ENCODE peak calls at places on chromosomes 11 and 22, in ten cellular contexts. One of them, this sample, is unnamed.

GRCh38 chr22:19663286-19663815 is 51.0 kb upstream of the SEPTIN5 start:
- DNase-seq in skeletal muscle cell: peak
- DNase-seq in MM.1S: peak
- DNase-seq in stimulated activated CD4-positive, alpha-beta T cell treated with anti-CD3 and anti-CD28 coated beads, Interleukin-15, amount 100 ng/mL, for 48 hours: no peak
- DNase-seq in mucosa of descending colon: peak
- DNase-seq in HuH-7.5: no peak
- DNase-seq in activated CD4-positive, CD25-positive, alpha-beta regulatory T cell treated with anti-CD3 and anti-CD28 coated beads, Interleukin-2, amount 50 U/mL, for 16 hours: no peak
- DNase-seq in AG08395: peak
- DNase-seq in HS-5: peak
- DNase-seq in posterior cingulate gyrus: no peak
- DNase-seq in this sample: no peak

GRCh38 chr11:122634507-122634906 is 21.0 kb upstream of the UBASH3B start:
- DNase-seq in skeletal muscle cell: peak
- DNase-seq in MM.1S: no peak
- DNase-seq in stimulated activated CD4-positive, alpha-beta T cell treated with anti-CD3 and anti-CD28 coated beads, Interleukin-15, amount 100 ng/mL, for 48 hours: no peak
- DNase-seq in mucosa of descending colon: no peak
- DNase-seq in HuH-7.5: no peak
- DNase-seq in activated CD4-positive, CD25-positive, alpha-beta regulatory T cell treated with anti-CD3 and anti-CD28 coated beads, Interleukin-2, amount 50 U/mL, for 16 hours: no peak
- DNase-seq in AG08395: peak
- DNase-seq in HS-5: no peak
- DNase-seq in posterior cingulate gyrus: no peak
- DNase-seq in this sample: peak

GRCh38 chr22:45647532-45648225 is 24.0 kb upstream of the ATXN10 start:
- DNase-seq in skeletal muscle cell: no peak
- DNase-seq in MM.1S: no peak
- DNase-seq in stimulated activated CD4-positive, alpha-beta T cell treated with anti-CD3 and anti-CD28 coated beads, Interleukin-15, amount 100 ng/mL, for 48 hours: no peak
- DNase-seq in mucosa of descending colon: no peak
- DNase-seq in HuH-7.5: no peak
- DNase-seq in activated CD4-positive, CD25-positive, alpha-beta regulatory T cell treated with anti-CD3 and anti-CD28 coated beads, Interleukin-2, amount 50 U/mL, for 16 hours: no peak
- DNase-seq in AG08395: no peak
- DNase-seq in HS-5: no peak
- DNase-seq in posterior cingulate gyrus: no peak
- DNase-seq in this sample: no peak

GRCh38 chr11:130391692-130392091 is 36.7 kb downstream of the ADAMTS8 start:
- DNase-seq in skeletal muscle cell: no peak
- DNase-seq in MM.1S: no peak
- DNase-seq in stimulated activated CD4-positive, alpha-beta T cell treated with anti-CD3 and anti-CD28 coated beads, Interleukin-15, amount 100 ng/mL, for 48 hours: no peak
- DNase-seq in mucosa of descending colon: no peak
- DNase-seq in HuH-7.5: no peak
- DNase-seq in activated CD4-positive, CD25-positive, alpha-beta regulatory T cell treated with anti-CD3 and anti-CD28 coated beads, Interleukin-2, amount 50 U/mL, for 16 hours: no peak
- DNase-seq in AG08395: no peak
- DNase-seq in HS-5: no peak
- DNase-seq in posterior cingulate gyrus: no peak
- DNase-seq in this sample: no peak

GRCh38 chr22:20465759-20466077 is 28.1 kb upstream of the SCARF2 start:
- DNase-seq in skeletal muscle cell: no peak
- DNase-seq in MM.1S: peak
- DNase-seq in stimulated activated CD4-positive, alpha-beta T cell treated with anti-CD3 and anti-CD28 coated beads, Interleukin-15, amount 100 ng/mL, for 48 hours: no peak
- DNase-seq in mucosa of descending colon: no peak
- DNase-seq in HuH-7.5: no peak
- DNase-seq in activated CD4-positive, CD25-positive, alpha-beta regulatory T cell treated with anti-CD3 and anti-CD28 coated beads, Interleukin-2, amount 50 U/mL, for 16 hours: no peak
- DNase-seq in AG08395: no peak
- DNase-seq in HS-5: no peak
- DNase-seq in posterior cingulate gyrus: no peak
- DNase-seq in this sample: no peak

GRCh38 chr11:64364435-64364834 is 5.5 kb downstream of the RPS6KA4 start:
- DNase-seq in skeletal muscle cell: no peak
- DNase-seq in MM.1S: no peak
- DNase-seq in stimulated activated CD4-positive, alpha-beta T cell treated with anti-CD3 and anti-CD28 coated beads, Interleukin-15, amount 100 ng/mL, for 48 hours: no peak
- DNase-seq in mucosa of descending colon: no peak
- DNase-seq in HuH-7.5: no peak
- DNase-seq in activated CD4-positive, CD25-positive, alpha-beta regulatory T cell treated with anti-CD3 and anti-CD28 coated beads, Interleukin-2, amount 50 U/mL, for 16 hours: no peak
- DNase-seq in AG08395: no peak
- DNase-seq in HS-5: no peak
- DNase-seq in posterior cingulate gyrus: no peak
- DNase-seq in this sample: no peak

GRCh38 chr11:40293655-40294342 is 1165.7 kb downstream of the LRRC4C start:
- DNase-seq in skeletal muscle cell: peak
- DNase-seq in MM.1S: peak
- DNase-seq in stimulated activated CD4-positive, alpha-beta T cell treated with anti-CD3 and anti-CD28 coated beads, Interleukin-15, amount 100 ng/mL, for 48 hours: no peak
- DNase-seq in mucosa of descending colon: peak
- DNase-seq in HuH-7.5: peak
- DNase-seq in activated CD4-positive, CD25-positive, alpha-beta regulatory T cell treated with anti-CD3 and anti-CD28 coated beads, Interleukin-2, amount 50 U/mL, for 16 hours: no peak
- DNase-seq in AG08395: peak
- DNase-seq in HS-5: peak
- DNase-seq in posterior cingulate gyrus: peak
- DNase-seq in this sample: peak

GRCh38 chr22:30994960-30995359 is 25.9 kb downstream of the TUG1 start:
- DNase-seq in skeletal muscle cell: no peak
- DNase-seq in MM.1S: no peak
- DNase-seq in stimulated activated CD4-positive, alpha-beta T cell treated with anti-CD3 and anti-CD28 coated beads, Interleukin-15, amount 100 ng/mL, for 48 hours: no peak
- DNase-seq in mucosa of descending colon: no peak
- DNase-seq in HuH-7.5: no peak
- DNase-seq in activated CD4-positive, CD25-positive, alpha-beta regulatory T cell treated with anti-CD3 and anti-CD28 coated beads, Interleukin-2, amount 50 U/mL, for 16 hours: no peak
- DNase-seq in AG08395: no peak
- DNase-seq in HS-5: no peak
- DNase-seq in posterior cingulate gyrus: no peak
- DNase-seq in this sample: no peak

GRCh38 chr11:86197448-86197847 is 47.1 kb upstream of the EED start:
- DNase-seq in skeletal muscle cell: no peak
- DNase-seq in MM.1S: no peak
- DNase-seq in stimulated activated CD4-positive, alpha-beta T cell treated with anti-CD3 and anti-CD28 coated beads, Interleukin-15, amount 100 ng/mL, for 48 hours: no peak
- DNase-seq in mucosa of descending colon: no peak
- DNase-seq in HuH-7.5: no peak
- DNase-seq in activated CD4-positive, CD25-positive, alpha-beta regulatory T cell treated with anti-CD3 and anti-CD28 coated beads, Interleukin-2, amount 50 U/mL, for 16 hours: no peak
- DNase-seq in AG08395: no peak
- DNase-seq in HS-5: no peak
- DNase-seq in posterior cingulate gyrus: no peak
- DNase-seq in this sample: no peak

This sample was measured in endodermal cell.